ENCODE peak calls at places on chromosomes 7 and 10, in eight cellular contexts. I, O, G, D, A, M, W and Y are unnamed samples.

GRCh38 chr10:59124187-59124586 is 52.3 kb upstream of the PHYHIPL start:
- DNase-seq in O (no peak), W (peak; percentile 15), D (no peak), I (no peak), A (no peak), M (no peak), G (no peak), Y (no peak)

GRCh38 chr7:106425017-106425719 is 140.4 kb upstream of the NAMPT start:
- DNase-seq in O (peak; percentile 2), M (peak; percentile 15), W (no peak), I (peak; percentile 96), G (peak; percentile 97), D (peak; percentile 90), A (peak; percentile 66), Y (peak; percentile 99)

GRCh38 chr7:76325811-76326210 is 23.3 kb downstream of the HSPB1 start:
- DNase-seq in G (no peak), W (no peak), D (no peak), O (no peak), I (no peak), M (no peak), A (no peak), Y (no peak)

GRCh38 chr10:129949411-129950335 is 14.4 kb downstream of the EBF3 start:
- DNase-seq in D (peak; percentile 63), M (no peak), A (no peak), I (no peak), O (no peak), G (peak; percentile 64), W (no peak), Y (no peak)

GRCh38 chr10:47029181-47029971 is 118.1 kb downstream of the PTPN20 start:
- DNase-seq in I (no peak), O (no peak), W (no peak), D (no peak), A (no peak), M (no peak), G (no peak), Y (no peak)

GRCh38 chr10:22853906-22854447 is 73.9 kb upstream of the ARMC3 start:
- DNase-seq in A (no peak), G (no peak), W (no peak), D (no peak), I (no peak), O (no peak), M (no peak), Y (no peak)

GRCh38 chr7:94286111-94286510 is 108.6 kb upstream of the COL1A2 start:
- DNase-seq in I (no peak), A (no peak), W (no peak), G (no peak), M (no peak), O (no peak), D (no peak), Y (no peak)

GRCh38 chr10:124632064-124632531 is 112.1 kb downstream of the FAM53B start:
- DNase-seq in D (no peak), A (peak; percentile 49), O (no peak), W (peak; percentile 44), G (no peak), I (no peak), M (no peak), Y (no peak)

GRCh38 chr7:31553636-31554035 is 39.7 kb downstream of the ITPRID1 start:
- DNase-seq in D (no peak), G (no peak), W (no peak), M (no peak), I (no peak), O (no peak), A (peak; percentile 87), Y (no peak)

GRCh38 chr10:131049051-131049450 is 262.5 kb downstream of the TCERG1L start:
- DNase-seq in A (peak; percentile 59), O (no peak), G (no peak), D (no peak), W (no peak), M (no peak), I (no peak), Y (no peak)

GRCh38 chr7:87482115-87482514 is 6.6 kb upstream of the ABCB4 start:
- DNase-seq in A (no peak), W (no peak), M (no peak), G (no peak), D (no peak), O (no peak), I (no peak), Y (no peak)

GRCh38 chr10:103602852-103603155 is 109.3 kb downstream of the NEURL1 start:
- DNase-seq in G (no peak), W (no peak), D (no peak), O (no peak), M (no peak), I (no peak), A (no peak), Y (no peak)

GRCh38 chr10:131275691-131276090 is 35.8 kb downstream of the TCERG1L start:
- DNase-seq in W (no peak), M (no peak), O (no peak), A (no peak), G (no peak), I (no peak), D (no peak), Y (no peak)

GRCh38 chr7:12637819-12638592 is 49.4 kb upstream of the ARL4A start:
- DNase-seq in A (no peak), M (no peak), D (no peak), G (no peak), W (no peak), O (no peak), I (no peak), Y (no peak)